ENCODE peak calls at places on chromosomes 16 and 17, in seven cellular contexts. W is astrocyte of the spinal cord, U is progenitor cell of endocrine pancreas, A is neural progenitor cell, J is fibroblast of lung, H is K562, E is WERI-Rb-1. F is an unnamed sample.

GRCh38 chr16:75193730-75194444 is 13.1 kb downstream of the CTRB2 start:
- DNase-seq in W (no peak), U (no peak), A (no peak), J (no peak), H (no peak), E (peak), F (no peak)

GRCh38 chr17:72952641-72953313 is 139.7 kb downstream of the SLC39A11 start:
- DNase-seq in W (no peak), U (no peak), A (no peak), J (no peak), H (no peak), E (peak), F (no peak)

GRCh38 chr17:60102632-60103047 is 23.9 kb upstream of the HEATR6 start:
- DNase-seq in W (peak), U (no peak), A (no peak), J (peak), H (no peak), E (no peak), F (no peak)

GRCh38 chr17:7043544-7044268 is at the start of gene SLC16A11:
- DNase-seq in W (peak), U (peak), A (peak), J (no peak), H (no peak), E (peak), F (peak)

GRCh38 chr16:1137604-1138003 is 15.3 kb upstream of the CACNA1H start:
- DNase-seq in W (no peak), U (no peak), A (no peak), J (peak), H (peak), E (no peak), F (no peak)

GRCh38 chr16:71351558-71351901 is 7.0 kb upstream of the CALB2 start:
- DNase-seq in W (no peak), U (no peak), A (no peak), J (no peak), H (no peak), E (no peak), F (no peak)

GRCh38 chr17:6894206-6894528 is 62.6 kb upstream of the TEKT1 start:
- DNase-seq in W (no peak), U (no peak), A (peak), J (no peak), H (no peak), E (no peak), F (no peak)

GRCh38 chr17:5618511-5618910 is 34.2 kb upstream of the NLRP1 start:
- DNase-seq in W (no peak), U (no peak), A (no peak), J (peak), H (peak), E (no peak), F (no peak)

GRCh38 chr17:5049314-5049819 is 14.1 kb upstream of the SLC52A1 start:
- DNase-seq in W (no peak), U (no peak), A (no peak), J (no peak), H (no peak), E (no peak), F (no peak)

GRCh38 chr16:11360581-11360980 is 15.3 kb downstream of the RMI2 start:
- DNase-seq in W (no peak), U (no peak), A (no peak), J (peak), H (no peak), E (no peak), F (no peak)

GRCh38 chr16:58449306-58449705 is 50.6 kb upstream of the NDRG4 start:
- DNase-seq in W (no peak), U (no peak), A (no peak), J (no peak), H (no peak), E (no peak), F (no peak)

GRCh38 chr16:73966851-73967250 is 329.8 kb upstream of the PSMD7 start:
- DNase-seq in W (no peak), U (no peak), A (no peak), J (no peak), H (no peak), E (no peak), F (no peak)

GRCh38 chr16:87686697-87687570 is 78.9 kb downstream of the KLHDC4 start:
- DNase-seq in W (no peak), U (no peak), A (no peak), J (no peak), H (no peak), E (no peak), F (no peak)

GRCh38 chr16:58022601-58023371 is 2.8 kb upstream of the MMP15 start:
- DNase-seq in W (peak), U (no peak), A (no peak), J (peak), H (no peak), E (no peak), F (no peak)

GRCh38 chr16:79437764-79438728 is 162.5 kb downstream of the MAF start:
- DNase-seq in W (peak), U (no peak), A (peak), J (no peak), H (no peak), E (no peak), F (no peak)

GRCh38 chr17:50790619-50791018 is 23.3 kb upstream of the ANKRD40CL start:
- DNase-seq in W (no peak), U (no peak), A (no peak), J (no peak), H (no peak), E (no peak), F (no peak)

GRCh38 chr16:54070944-54071343 is 215.6 kb downstream of the IRX3 start:
- DNase-seq in W (no peak), U (no peak), A (no peak), J (no peak), H (no peak), E (no peak), F (no peak)

GRCh38 chr16:12182202-12182601 is 205.7 kb downstream of the SNX29 start:
- DNase-seq in W (no peak), U (no peak), A (peak), J (no peak), H (no peak), E (peak), F (no peak)

GRCh38 chr17:16037636-16038035 is 38.0 kb downstream of the TTC19 start:
- DNase-seq in W (peak), U (no peak), A (no peak), J (no peak), H (no peak), E (no peak), F (no peak)

GRCh38 chr17:49996121-49996494 is 1.1 kb upstream of the DLX3 start:
- DNase-seq in W (no peak), U (no peak), A (peak), J (no peak), H (peak), E (peak), F (no peak)

GRCh38 chr17:72702136-72702735 is 390.3 kb downstream of the SLC39A11 start:
- DNase-seq in W (peak), U (no peak), A (no peak), J (peak), H (no peak), E (no peak), F (no peak)

GRCh38 chr17:48626470-48627241 is 498 bp upstream of the HOXB9 start:
- DNase-seq in W (peak), U (no peak), A (peak), J (no peak), H (peak), E (no peak), F (peak)

GRCh38 chr16:27801259-27801945 is 251.5 kb downstream of the KATNIP start:
- DNase-seq in W (no peak), U (no peak), A (no peak), J (peak), H (no peak), E (no peak), F (no peak)

GRCh38 chr17:81140695-81141094 is 24.6 kb upstream of the PVALEF start:
- DNase-seq in W (no peak), U (no peak), A (no peak), J (no peak), H (no peak), E (no peak), F (no peak)

GRCh38 chr16:2720063-2720455 is at the start of gene PRSS27:
- DNase-seq in W (no peak), U (no peak), A (peak), J (no peak), H (no peak), E (no peak), F (no peak)

GRCh38 chr16:2717360-2718263 is 2.4 kb downstream of the PRSS27 start:
- DNase-seq in W (no peak), U (no peak), A (no peak), J (no peak), H (no peak), E (no peak), F (no peak)

GRCh38 chr16:2724088-2724676 is 4.2 kb upstream of the PRSS27 start:
- DNase-seq in W (no peak), U (no peak), A (no peak), J (no peak), H (no peak), E (no peak), F (no peak)

GRCh38 chr16:2719328-2720062 is 529 bp downstream of the PRSS27 start:
- DNase-seq in W (no peak), U (no peak), A (no peak), J (no peak), H (no peak), E (peak), F (no peak)

GRCh38 chr16:2720719-2721633 is 952 bp upstream of the PRSS27 start:
- DNase-seq in W (peak), U (peak), A (peak), J (peak), H (peak), E (peak), F (peak)
- TF ChIP-seq CTCF in W (peak), U (peak), A (peak), J (peak), H (peak), E (peak), F (peak)

GRCh38 chr17:63833741-63834373 is 6.4 kb upstream of the FTSJ3 start:
- DNase-seq in W (no peak), U (no peak), A (no peak), J (no peak), H (no peak), E (no peak), F (no peak)

GRCh38 chr17:63831505-63831904 is 4.0 kb upstream of the FTSJ3 start:
- DNase-seq in W (no peak), U (no peak), A (no peak), J (no peak), H (no peak), E (no peak), F (no peak)

GRCh38 chr17:63832014-63832413 is 4.6 kb upstream of the FTSJ3 start:
- DNase-seq in W (no peak), U (no peak), A (no peak), J (no peak), H (no peak), E (no peak), F (no peak)

GRCh38 chr17:63833026-63833740 is 5.7 kb upstream of the FTSJ3 start:
- DNase-seq in W (no peak), U (no peak), A (no peak), J (no peak), H (no peak), E (peak), F (no peak)

GRCh38 chr17:63832455-63832854 is 5.0 kb upstream of the FTSJ3 start:
- DNase-seq in W (no peak), U (no peak), A (no peak), J (no peak), H (no peak), E (no peak), F (no peak)
- TF ChIP-seq CTCF in W (no peak), U (no peak), A (no peak), J (no peak), H (no peak), E (no peak), F (no peak)

DNA sequence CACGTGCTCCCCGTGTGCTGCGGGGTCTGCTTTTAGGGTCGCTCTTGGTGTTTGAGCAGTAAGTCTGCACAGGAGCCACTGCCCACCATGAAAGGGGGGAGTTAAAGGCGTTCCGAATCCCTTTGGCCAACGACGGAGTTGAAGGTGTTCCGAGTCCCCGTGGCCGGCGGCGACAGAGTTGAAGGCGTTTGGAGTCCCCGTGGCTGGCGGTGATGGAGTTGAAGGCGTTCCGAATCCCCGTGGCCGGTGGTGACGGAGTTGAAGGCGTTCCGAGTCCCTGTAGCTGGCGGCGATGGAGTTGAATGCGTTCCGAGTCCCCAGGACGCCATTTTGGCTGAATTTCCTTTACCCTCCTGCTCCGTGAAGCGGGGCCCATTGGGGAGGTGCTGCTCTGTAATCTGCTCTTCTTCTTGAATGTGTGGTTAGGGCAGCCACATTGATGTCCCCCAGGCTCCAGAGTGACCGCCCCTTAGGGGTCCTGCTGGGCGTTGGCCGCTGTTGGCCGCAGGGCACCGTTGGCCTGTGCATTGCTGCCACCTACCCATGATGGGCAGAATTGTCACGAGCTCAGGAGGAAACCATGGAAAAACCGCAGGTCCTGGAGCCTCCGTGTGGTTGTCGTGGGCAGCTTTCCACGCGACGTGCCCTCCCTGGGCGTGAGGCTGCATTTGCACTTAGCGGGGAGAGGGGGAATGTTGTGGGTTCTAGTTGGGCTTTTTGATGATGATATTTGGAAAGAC is 73.7 kb upstream of the ZNF750 start:
- DNase-seq in W (no peak), U (no peak), A (peak), J (no peak), H (peak), E (peak), F (no peak)
- TF ChIP-seq CTCF in W (peak), U (peak), A (peak), J (no peak), H (peak), E (peak), F (no peak)

GRCh38 chr17:45305532-45306087 is 11.2 kb downstream of the MAP3K14 start:
- DNase-seq in W (peak), U (no peak), A (no peak), J (peak), H (no peak), E (no peak), F (no peak)

GRCh38 chr17:45306623-45307022 is 10.2 kb downstream of the MAP3K14 start:
- DNase-seq in W (no peak), U (no peak), A (no peak), J (no peak), H (no peak), E (no peak), F (no peak)

GRCh38 chr17:45308016-45308365 is 8.8 kb downstream of the MAP3K14 start:
- DNase-seq in W (no peak), U (no peak), A (no peak), J (no peak), H (no peak), E (no peak), F (no peak)

GRCh38 chr17:45307290-45308015 is 9.4 kb downstream of the MAP3K14 start:
- DNase-seq in W (peak), U (no peak), A (no peak), J (peak), H (no peak), E (no peak), F (no peak)

DNA sequence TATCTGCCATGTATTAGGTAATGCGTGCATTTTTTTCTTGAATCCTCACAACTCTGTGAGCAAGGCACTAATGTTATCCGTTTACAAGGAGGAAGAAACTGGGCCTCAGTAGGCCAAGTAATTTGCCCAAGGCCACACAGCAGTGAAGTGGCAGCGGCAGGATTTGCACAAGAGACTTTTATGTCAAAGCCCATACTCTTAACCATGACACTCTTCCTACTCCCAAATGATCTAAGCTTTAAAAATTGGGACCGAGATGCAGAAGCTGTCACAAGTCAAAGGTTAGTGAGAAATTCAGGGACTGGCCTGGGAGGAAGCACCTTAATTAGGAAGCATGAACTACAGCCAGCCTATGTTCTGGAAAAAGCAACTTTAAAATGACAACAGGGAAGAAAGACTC is 10.7 kb downstream of the MAP3K14 start:
- DNase-seq in W (no peak), U (no peak), A (no peak), J (no peak), H (no peak), E (no peak), F (no peak)
- TF ChIP-seq CTCF in W (no peak), U (no peak), A (no peak), J (no peak), H (no peak), E (no peak), F (no peak)

GRCh38 chr17:62679866-62680377 is 52.5 kb downstream of the MRC2 start:
- DNase-seq in W (no peak), U (no peak), A (no peak), J (no peak), H (no peak), E (no peak), F (no peak)

GRCh38 chr17:62681939-62682381 is 54.5 kb downstream of the MRC2 start:
- DNase-seq in W (no peak), U (no peak), A (no peak), J (no peak), H (no peak), E (no peak), F (no peak)

GRCh38 chr17:62680541-62681052 is 53.1 kb downstream of the MRC2 start:
- DNase-seq in W (no peak), U (no peak), A (no peak), J (no peak), H (no peak), E (no peak), F (no peak)

GRCh38 chr17:62684179-62684578 is 56.7 kb downstream of the MRC2 start:
- DNase-seq in W (no peak), U (no peak), A (no peak), J (no peak), H (no peak), E (no peak), F (no peak)

DNA sequence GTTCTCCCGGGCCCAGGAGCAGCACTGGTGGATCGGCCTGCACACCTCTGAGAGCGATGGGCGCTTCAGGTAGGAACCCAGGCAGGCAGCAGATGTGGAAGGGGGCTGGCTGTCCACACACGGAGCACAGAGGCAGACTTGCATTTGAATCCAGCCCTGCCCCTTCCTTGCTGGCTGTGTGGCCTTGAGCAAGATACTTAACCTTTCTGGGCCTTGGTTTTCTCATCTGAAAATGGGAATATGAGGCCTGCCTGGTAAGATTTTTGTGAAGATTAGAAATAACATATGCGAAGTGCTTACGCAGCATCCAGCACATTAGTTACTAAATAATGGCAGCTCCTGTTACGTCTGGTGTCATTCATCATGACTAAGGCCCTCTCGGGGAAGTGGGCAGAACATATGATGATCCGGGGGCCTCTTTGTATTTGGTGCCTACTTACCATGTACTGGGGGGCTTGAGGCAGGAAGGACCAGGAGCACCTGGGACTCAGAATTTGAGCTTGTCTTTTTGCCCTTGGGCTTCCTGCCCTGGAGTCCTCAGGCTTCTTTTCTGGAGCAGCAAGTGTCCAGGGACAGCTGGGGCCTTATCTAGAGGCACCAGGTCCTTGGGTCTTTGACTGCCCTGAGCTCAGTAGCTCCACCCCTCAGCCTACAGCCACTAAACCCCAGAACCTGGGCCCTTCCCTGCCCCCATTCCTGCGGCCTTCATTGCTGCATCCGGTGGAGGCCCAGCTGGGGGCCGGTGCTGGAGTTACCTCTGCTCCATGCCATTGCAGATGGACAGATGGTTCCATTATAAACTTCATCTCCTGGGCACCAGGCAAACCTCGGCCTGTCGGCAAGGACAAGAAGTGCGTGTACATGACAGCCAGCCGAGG is 53.8 kb downstream of the MRC2 start:
- DNase-seq in W (no peak), U (no peak), A (no peak), J (no peak), H (peak), E (peak), F (no peak)
- TF ChIP-seq CTCF in W (no peak), U (no peak), A (no peak), J (no peak), H (no peak), E (no peak), F (no peak)

GRCh38 chr16:81155769-81156168 is 59.6 kb upstream of the GCSH start:
- DNase-seq in W (no peak), U (no peak), A (no peak), J (no peak), H (no peak), E (no peak), F (no peak)
- TF ChIP-seq CTCF in W (no peak), U (no peak), A (no peak), J (no peak), H (peak), E (no peak), F (no peak)